ENCODE peak calls at places on chromosome 1, in four cellular contexts. L, T, G and C are unnamed samples.

GRCh38 chr1:111596499-111596898 is 23.1 kb upstream of the RAP1A start:
- DNase-seq in L (no peak), T (no peak), G (peak; percentile 48), C (peak; percentile 32)

GRCh38 chr1:54537611-54538010 is 10.4 kb upstream of the ACOT11 start:
- DNase-seq in T (no peak), L (no peak), G (no peak), C (no peak)

GRCh38 chr1:23897083-23897482 is 16.1 kb downstream of the CNR2 start:
- DNase-seq in L (no peak), T (no peak), G (no peak), C (no peak)

GRCh38 chr1:93845554-93846150 is 33.4 kb downstream of the DNTTIP2 start:
- DNase-seq in L (peak; percentile 96), G (peak; percentile 49), T (peak; percentile 79), C (peak; percentile 61)

GRCh38 chr1:2232255-2232915 is 4.3 kb downstream of the SKI start:
- DNase-seq in G (no peak), T (no peak), L (no peak), C (no peak)

GRCh38 chr1:56569661-56570060 is 9.7 kb downstream of the PLPP3 start:
- DNase-seq in G (no peak), T (no peak), L (no peak), C (no peak)

GRCh38 chr1:200877010-200877409 is 4.2 kb downstream of the GPR25 start:
- DNase-seq in G (no peak), L (no peak), T (no peak), C (no peak)

GRCh38 chr1:78102082-78102481 is 56.3 kb downstream of the GIPC2 start:
- DNase-seq in T (peak; percentile 82), G (no peak), L (peak; percentile 96), C (no peak)

GRCh38 chr1:13725714-13726175 is 25.8 kb downstream of the PRDM2 start:
- DNase-seq in L (peak; percentile 86), G (peak; percentile 32), T (no peak), C (peak; percentile 27)

GRCh38 chr1:11782127-11782708 is 20.2 kb downstream of the C1orf167 start:
- DNase-seq in G (no peak), T (no peak), L (no peak), C (no peak)